ENCODE peak calls at places on chromosomes 6 and 20, in nine cellular contexts. A is stomach, B is upper lobe of left lung, T is tibial nerve, H is transverse colon, I is sigmoid colon, R is HepG2, N is A549, O is GM12878. F is an unnamed sample. For H3K4me1, the result is how much of the 10 kb centered on the place peaks cover.

GRCh38 chr6:130843575-130844320 is 16.5 kb downstream of the SMLR1 start:
- DNase-seq in A (no peak), T (peak), B (no peak), H (no peak), N (peak), R (peak), I (no peak), O (peak), F (no peak)

GRCh38 chr6:55941713-55942112 is 66.3 kb upstream of the BMP5 start:
- DNase-seq in H (no peak), A (no peak), T (no peak), O (no peak), R (no peak), N (peak), I (no peak), B (no peak), F (no peak)

GRCh38 chr6:26231006-26231587 is 133.9 kb upstream of the BTN3A2 start:
- DNase-seq in O (no peak), A (no peak), H (no peak), N (no peak), I (no peak), R (no peak), B (no peak), T (no peak), F (no peak)

GRCh38 chr6:35140991-35141720 is at the start of gene TCP11:
- DNase-seq in T (no peak), R (no peak), H (peak), I (no peak), N (no peak), O (no peak), B (no peak), A (peak), F (peak)

GRCh38 chr6:129748212-129748900 is 38.4 kb upstream of the ARHGAP18 start:
- DNase-seq in N (no peak), R (peak), I (no peak), A (peak), T (peak), H (peak), O (peak), B (peak), F (no peak)

GRCh38 chr6:143112837-143113236 is 52.1 kb downstream of the AIG1 start:
- DNase-seq in I (no peak), O (no peak), T (no peak), B (no peak), R (no peak), N (no peak), H (no peak), A (no peak), F (no peak)

GRCh38 chr6:1049900-1050299 is 262.0 kb upstream of the FOXQ1 start:
- DNase-seq in H (no peak), T (no peak), B (no peak), R (no peak), A (peak), N (no peak), O (no peak), I (no peak), F (no peak)

GRCh38 chr6:72865467-72865866 is 243.6 kb downstream of the KCNQ5 start:
- DNase-seq in B (no peak), H (no peak), O (no peak), R (no peak), T (no peak), N (no peak), A (no peak), I (no peak), F (no peak)

GRCh38 chr6:162099685-162100084 is 627.9 kb downstream of the PRKN start:
- DNase-seq in A (no peak), T (no peak), O (no peak), B (no peak), N (peak), R (peak), H (no peak), I (no peak), F (no peak)

GRCh38 chr6:4114123-4114522 is 21.3 kb downstream of the ECI2 start:
- DNase-seq in O (no peak), B (no peak), R (no peak), T (no peak), I (no peak), N (no peak), H (no peak), A (no peak), F (no peak)

GRCh38 chr6:108446629-108447150 is 114.0 kb upstream of the FOXO3 start:
- DNase-seq in H (no peak), T (no peak), I (no peak), A (no peak), N (no peak), R (no peak), O (no peak), B (no peak), F (no peak)

GRCh38 chr6:132962936-132963579 is 148.7 kb downstream of the RPS12 start:
- DNase-seq in A (peak), R (peak), T (peak), I (no peak), N (peak), H (peak), B (peak), O (no peak), F (peak)

GRCh38 chr6:7543761-7544424 is 2.4 kb downstream of the DSP start:
- DNase-seq in H (no peak), O (no peak), I (no peak), N (no peak), A (no peak), R (no peak), T (no peak), B (no peak), F (no peak)

GRCh38 chr20:3163099-3164042 is 3.7 kb upstream of the FASTKD5 start:
- DNase-seq in A (no peak), B (no peak), H (no peak), R (no peak), O (no peak), N (no peak), I (no peak), T (no peak), F (no peak)

GRCh38 chr6:17454316-17455005 is 61.1 kb downstream of the CAP2 start:
- DNase-seq in B (no peak), T (no peak), R (no peak), I (no peak), A (no peak), N (no peak), H (no peak), O (no peak), F (no peak)

GRCh38 chr6:82364087-82365010 is 732 bp downstream of the TPBG start:
- DNase-seq in A (peak), T (peak), I (peak), R (no peak), H (peak), B (peak), O (no peak), N (peak), F (peak)

GRCh38 chr6:141472123-141472522 is 660.6 kb upstream of the GJE1 start:
- DNase-seq in I (no peak), O (no peak), H (no peak), T (no peak), A (no peak), B (no peak), R (no peak), N (no peak), F (no peak)

GRCh38 chr6:168326294-168327261 is 7.0 kb upstream of the DACT2 start:
- DNase-seq in R (peak), H (no peak), T (no peak), B (no peak), A (no peak), N (peak), O (no peak), I (no peak), F (no peak)

GRCh38 chr6:158672726-158673125 is 22.9 kb downstream of the SYTL3 start:
- DNase-seq in O (no peak), R (no peak), I (no peak), A (no peak), B (no peak), T (no peak), H (no peak), N (no peak), F (no peak)

GRCh38 chr20:38762174-38762573 is 13.9 kb downstream of the ACTR5 start:
- DNase-seq in O (no peak), B (no peak), I (no peak), N (no peak), R (no peak), T (no peak), H (no peak), A (no peak), F (no peak)

GRCh38 chr6:168988801-168989200 is 264.8 kb downstream of the THBS2 start:
- DNase-seq in I (peak), A (no peak), O (no peak), R (no peak), T (peak), N (no peak), B (no peak), H (no peak), F (no peak)

GRCh38 chr6:149248688-149249369 is 68.7 kb upstream of the TAB2 start:
- DNase-seq in T (no peak), A (no peak), H (peak), I (no peak), N (peak), R (no peak), B (peak), O (no peak), F (no peak)

GRCh38 chr6:69555239-69555638 is 241.6 kb downstream of the LMBRD1 start:
- DNase-seq in A (no peak), I (no peak), R (no peak), B (no peak), N (no peak), O (no peak), T (no peak), H (no peak), F (no peak)

GRCh38 chr6:5490495-5491069 is 229.3 kb downstream of the FARS2 start:
- DNase-seq in H (no peak), A (no peak), R (no peak), T (no peak), I (no peak), O (no peak), B (no peak), N (no peak), F (no peak)
- TF ChIP-seq EP300 in H (no peak), A (no peak), R (no peak), T (no peak), I (no peak), O (no peak), B (no peak), N (no peak), F (no peak)

GRCh38 chr6:46935687-46936086 is 13.9 kb upstream of the ADGRF5 start:
- DNase-seq in I (no peak), N (no peak), T (no peak), R (no peak), O (no peak), B (peak), H (no peak), A (no peak), F (no peak)

GRCh38 chr6:46932526-46932925 is 10.8 kb upstream of the ADGRF5 start:
- DNase-seq in I (no peak), R (no peak), H (no peak), T (no peak), N (no peak), O (no peak), B (no peak), A (no peak), F (no peak)

GRCh38 chr6:46932941-46933340 is 11.2 kb upstream of the ADGRF5 start:
- DNase-seq in A (no peak), T (no peak), O (no peak), I (no peak), N (no peak), R (no peak), H (no peak), B (no peak), F (no peak)

GRCh38 chr6:46931416-46931815 is 9.7 kb upstream of the ADGRF5 start:
- DNase-seq in I (no peak), H (no peak), O (no peak), R (no peak), N (no peak), A (no peak), B (no peak), T (no peak), F (no peak)

GRCh38 chr6:46933751-46934150 is 12.0 kb upstream of the ADGRF5 start:
- DNase-seq in I (no peak), B (no peak), A (no peak), H (no peak), T (no peak), O (no peak), N (no peak), R (no peak), F (no peak)
- H3K27ac ChIP-seq in I (no peak), B (peak), A (no peak), H (no peak), T (no peak), O (no peak), N (no peak), R (no peak), F (no peak)

GRCh38 chr20:57411406-57412283 is 20.4 kb downstream of the RBM38 start:
- DNase-seq in O (no peak), N (no peak), H (no peak), T (no peak), R (no peak), B (no peak), A (no peak), I (no peak), F (no peak)
- H3K4me1 ChIP-seq in O (under half), N (under half), H (under half), T (under half), R (under half), B (under half), A (under half), I (under half), F (under half)

GRCh38 chr6:14310955-14311354 is 193.4 kb downstream of the CD83 start:
- DNase-seq in N (no peak), T (no peak), R (no peak), H (no peak), B (peak), I (no peak), A (no peak), O (no peak), F (no peak)
- TF ChIP-seq EP300 in N (no peak), T (no peak), R (no peak), H (no peak), B (peak), I (no peak), A (no peak), O (no peak), F (no peak)

GRCh38 chr6:31128093-31128676 is 7.9 kb upstream of the CDSN start:
- DNase-seq in H (peak), B (peak), A (peak), O (peak), T (peak), I (no peak), N (peak), R (peak), F (peak)

GRCh38 chr6:31125162-31125561 is 4.9 kb upstream of the CDSN start:
- DNase-seq in O (no peak), H (no peak), T (no peak), R (no peak), N (no peak), B (no peak), A (peak), I (peak), F (peak)

GRCh38 chr6:31129130-31129529 is 8.9 kb upstream of the CDSN start:
- DNase-seq in A (no peak), B (no peak), I (no peak), R (no peak), H (no peak), T (no peak), O (no peak), N (no peak), F (no peak)

GRCh38 chr6:31125586-31126363 is 5.5 kb upstream of the CDSN start:
- DNase-seq in B (no peak), T (no peak), O (no peak), N (peak), A (no peak), H (no peak), I (no peak), R (no peak), F (no peak)

GRCh38 chr6:31126416-31127175 is 6.3 kb upstream of the CDSN start:
- DNase-seq in A (peak), T (no peak), B (no peak), R (no peak), O (no peak), H (no peak), N (no peak), I (no peak), F (no peak)
- H3K27ac ChIP-seq in A (peak), T (no peak), B (no peak), R (no peak), O (no peak), H (no peak), N (peak), I (no peak), F (no peak)

DNA sequence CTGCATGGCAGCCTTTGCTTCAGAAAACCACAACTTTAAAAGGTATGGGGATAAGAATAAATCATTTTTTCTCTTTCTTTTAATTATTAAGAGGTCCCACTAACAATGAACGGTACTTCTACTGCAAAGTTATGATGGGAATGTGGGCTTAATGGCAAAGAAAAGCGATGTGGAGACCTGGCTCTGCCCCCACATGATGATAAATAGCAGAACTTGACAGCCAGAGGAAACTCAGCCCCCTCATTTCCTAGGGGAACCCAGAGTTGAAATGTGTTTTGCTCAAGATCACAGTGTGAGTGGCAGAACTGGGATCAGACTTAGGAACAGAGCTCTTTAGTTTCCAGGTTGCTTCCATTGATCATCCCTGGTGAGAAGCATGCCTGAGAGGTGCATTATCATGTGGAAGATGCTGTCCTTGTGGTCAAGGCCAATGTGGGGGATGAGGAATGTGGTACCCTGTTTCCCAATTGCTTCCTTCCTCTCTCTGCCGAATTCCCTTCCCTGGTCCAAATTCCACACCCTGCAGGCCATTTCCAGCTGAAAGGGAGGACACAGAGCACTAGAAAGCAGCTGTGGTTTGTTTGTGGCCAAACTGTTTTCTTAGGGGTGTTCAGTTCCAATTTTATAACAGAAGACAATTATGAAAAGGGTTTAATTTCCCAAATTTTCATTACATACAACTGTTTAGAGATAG is 65.9 kb downstream of the BACH2 start:
- DNase-seq in A (no peak), T (no peak), O (no peak), N (no peak), B (no peak), I (no peak), R (no peak), H (no peak), F (no peak)
- H3K4me1 ChIP-seq in A (under half), T (under half), O (under half), N (under half), B (under half), I (under half), R (under half), H (under half), F (under half)

DNA sequence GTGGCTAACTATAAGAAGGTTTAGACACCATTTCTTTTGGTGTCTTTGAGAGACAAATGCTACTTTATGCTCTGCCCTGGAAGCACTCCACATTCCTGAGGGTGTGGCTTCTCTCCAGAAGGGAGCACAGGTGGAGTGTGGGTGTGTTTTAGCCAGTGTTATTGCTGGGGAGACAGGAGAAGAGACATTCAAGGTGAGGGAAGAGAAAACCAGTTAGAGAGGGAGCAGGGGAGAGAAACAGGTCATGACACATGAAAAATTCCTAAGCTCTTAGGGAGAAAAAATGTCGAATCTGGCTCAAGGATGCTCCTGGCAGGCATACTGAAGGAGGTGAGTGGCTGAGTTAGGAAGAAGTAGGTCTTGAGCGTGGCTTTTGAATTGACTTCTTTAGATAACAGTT is 292.8 kb downstream of the CLIC5 start:
- DNase-seq in T (no peak), R (no peak), O (no peak), B (no peak), N (no peak), A (no peak), I (no peak), H (no peak), F (no peak)
- TF ChIP-seq EP300 in T (no peak), R (no peak), O (no peak), B (no peak), N (no peak), A (no peak), I (no peak), H (no peak), F (no peak)

DNA sequence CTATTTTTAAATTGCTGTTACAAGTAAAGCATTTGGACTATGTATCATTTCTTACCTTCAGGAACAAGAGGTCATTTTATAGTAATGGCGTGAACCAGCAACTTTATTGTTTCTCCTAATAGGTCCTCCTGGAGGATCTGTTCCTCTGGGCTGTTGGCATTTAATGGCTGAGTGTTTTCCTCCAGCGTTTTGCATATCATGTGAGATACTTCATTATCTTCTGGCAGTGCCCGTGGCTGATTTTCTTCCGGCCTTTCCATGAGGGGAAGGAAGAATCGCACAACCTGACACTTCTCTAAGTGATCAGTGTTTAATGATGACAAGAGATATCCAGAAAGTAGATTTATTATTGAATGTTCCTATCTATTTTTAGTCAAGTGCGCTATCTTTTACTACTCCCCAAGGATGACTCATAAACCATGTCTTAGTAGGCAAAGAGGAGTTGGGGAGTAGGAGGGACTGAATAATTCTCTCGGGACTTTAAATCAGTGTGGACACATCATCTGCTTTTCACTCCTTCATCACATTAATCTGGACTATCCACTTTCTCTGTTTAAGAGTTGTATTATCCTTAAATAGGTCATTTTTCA is 149.6 kb downstream of the PLCB4 start:
- DNase-seq in H (no peak), A (no peak), O (no peak), I (no peak), R (no peak), T (no peak), B (no peak), N (no peak), F (no peak)
- H3K27ac ChIP-seq in H (no peak), A (no peak), O (no peak), I (no peak), R (no peak), T (no peak), B (no peak), N (no peak), F (no peak)

F was measured in ovary.